ENCODE peak calls at places on chromosomes 5 and 9, in ten cellular contexts. I is HepG2, G is GM20000, A is endodermal cell, B is osteocyte, E is fibroblast of mammary gland, Z is RWPE1, Y is B cell, S is BE2C, F is HFFc6. Q is an unnamed sample.

GRCh38 chr5:113061851-113062631 is 85.4 kb downstream of the DCP2 start:
- DNase-seq in Z (no peak), Y (no peak), A (no peak), B (no peak), I (no peak), F (peak; percentile 65), G (no peak), E (peak; percentile 77), S (no peak), Q (no peak)

GRCh38 chr5:172858511-172858989 is 24.5 kb downstream of the ERGIC1 start:
- DNase-seq in I (peak; percentile 95), S (no peak), B (no peak), Y (no peak), Z (no peak), G (no peak), F (no peak), A (no peak), E (peak; percentile 81), Q (no peak)

GRCh38 chr5:148820778-148821395 is 5.5 kb upstream of the ADRB2 start:
- DNase-seq in Z (no peak), A (peak; percentile 72), F (peak; percentile 15), B (no peak), Y (no peak), E (peak; percentile 56), I (peak; percentile 13), G (no peak), S (peak; percentile 47), Q (peak; percentile 23)

GRCh38 chr9:135906291-135907005 is 898 bp downstream of the CAMSAP1 start:
- DNase-seq in Z (no peak), I (no peak), G (no peak), E (peak; percentile 58), B (no peak), S (no peak), F (peak; percentile 18), Y (no peak), A (peak; percentile 70), Q (no peak)

GRCh38 chr5:112270299-112271293 is 148.5 kb downstream of the EPB41L4A start:
- DNase-seq in Y (no peak), S (no peak), I (no peak), A (no peak), Z (no peak), G (no peak), E (peak; percentile 3), B (no peak), F (no peak), Q (no peak)

GRCh38 chr5:78779771-78780616 is 131.4 kb upstream of the LHFPL2 start:
- DNase-seq in E (peak; percentile 96), B (no peak), Z (peak; percentile 69), A (no peak), G (no peak), Y (no peak), S (no peak), F (peak; percentile 64), I (no peak), Q (no peak)

GRCh38 chr5:84384604-84385575 is at the start of gene EDIL3:
- DNase-seq in S (peak; percentile 75), A (peak; percentile 90), E (peak; percentile 28), F (no peak), Y (no peak), I (no peak), G (no peak), Z (peak; percentile 30), B (peak; percentile 90), Q (peak; percentile 82)

GRCh38 chr9:109064963-109065701 is 51.8 kb upstream of the CTNNAL1 start:
- DNase-seq in I (no peak), B (no peak), A (no peak), G (no peak), Y (no peak), E (no peak), Z (peak; percentile 79), S (no peak), F (peak; percentile 74), Q (no peak)

GRCh38 chr5:106121972-106122605 is 1548.6 kb downstream of the EFNA5 start:
- DNase-seq in G (peak; percentile 53), Y (no peak), A (peak; percentile 87), Z (peak; percentile 68), B (no peak), F (no peak), I (no peak), S (peak; percentile 54), E (peak; percentile 20), Q (peak; percentile 54)

GRCh38 chr5:133846478-133847226 is 121.8 kb downstream of the C5orf15 start:
- DNase-seq in Z (no peak), A (no peak), E (no peak), G (peak; percentile 43), S (no peak), I (no peak), Y (no peak), B (no peak), F (no peak), Q (no peak)

GRCh38 chr5:119074419-119074818 is 3.5 kb downstream of the DMXL1 start:
- DNase-seq in I (no peak), G (peak; percentile 25), E (no peak), Y (no peak), S (no peak), A (no peak), B (no peak), Z (no peak), F (no peak), Q (no peak)

DNA sequence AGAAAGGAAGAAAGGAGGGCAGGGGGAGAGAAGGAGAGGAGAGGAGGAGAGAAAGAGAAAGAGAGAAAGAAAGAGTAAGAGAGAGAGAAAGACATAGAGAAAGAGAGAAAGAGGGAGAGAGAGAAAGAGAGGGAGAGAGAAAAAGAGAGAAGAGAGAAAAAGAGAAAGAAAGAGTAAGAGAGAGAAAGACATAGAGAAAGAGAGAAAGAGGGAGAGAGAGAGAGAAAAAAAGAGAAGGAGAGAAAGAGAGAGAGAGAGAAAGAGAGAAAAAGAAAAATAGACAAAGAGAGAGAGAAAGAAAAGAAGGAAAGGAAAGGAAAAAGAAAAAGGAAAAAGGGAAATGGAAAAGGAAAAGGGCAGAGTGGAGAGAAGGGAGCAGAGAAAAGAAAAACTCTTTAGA is 411.7 kb downstream of the NFIB start:
- DNase-seq in F (no peak), I (no peak), A (no peak), S (no peak), B (no peak), G (no peak), E (no peak), Z (no peak), Y (no peak), Q (no peak)
- TF ChIP-seq CTCF in F (no peak), I (no peak), A (no peak), S (no peak), B (no peak), G (no peak), E (no peak), Z (no peak), Y (peak; percentile 38), Q (no peak)

GRCh38 chr5:137072376-137073174 is 426.6 kb downstream of the SPOCK1 start:
- DNase-seq in G (no peak), B (no peak), E (peak; percentile 62), I (no peak), A (no peak), Z (no peak), F (no peak), S (no peak), Y (no peak), Q (no peak)

GRCh38 chr5:137073192-137073591 is 425.9 kb downstream of the SPOCK1 start:
- DNase-seq in G (no peak), S (no peak), Y (no peak), A (no peak), B (no peak), Z (peak; percentile 34), E (peak; percentile 84), F (peak; percentile 54), I (no peak), Q (no peak)

GRCh38 chr5:137078171-137078665 is 420.9 kb downstream of the SPOCK1 start:
- DNase-seq in S (no peak), F (no peak), Z (peak; percentile 93), E (peak; percentile 17), I (no peak), G (no peak), B (no peak), Y (no peak), A (peak; percentile 71), Q (peak; percentile 28)

GRCh38 chr5:137071941-137072340 is 427.2 kb downstream of the SPOCK1 start:
- DNase-seq in I (no peak), F (no peak), E (peak; percentile 57), S (no peak), B (no peak), Z (no peak), A (no peak), Y (no peak), G (no peak), Q (no peak)

GRCh38 chr5:137075163-137075970 is 423.8 kb downstream of the SPOCK1 start:
- DNase-seq in E (peak; percentile 35), A (peak; percentile 97), F (peak; percentile 36), S (peak; percentile 74), Y (no peak), I (peak; percentile 69), B (no peak), Z (peak; percentile 93), G (peak; percentile 42), Q (peak; percentile 82)
- TF ChIP-seq CTCF in E (peak; percentile 53), A (peak; percentile 97), F (peak; percentile 81), S (peak; percentile 80), Y (no peak), I (peak; percentile 81), B (peak; percentile 54), Z (peak; percentile 83), G (peak; percentile 56), Q (peak; percentile 72)

GRCh38 chr5:9545959-9546851 is at the start of gene SEMA5A:
- DNase-seq in B (peak; percentile 93), I (no peak), A (peak; percentile 93), F (peak; percentile 61), E (peak; percentile 42), G (peak; percentile 60), Y (no peak), S (peak; percentile 30), Z (peak; percentile 49), Q (peak; percentile 85)
- TF ChIP-seq CTCF in B (peak; percentile 12), I (no peak), A (peak; percentile 12), F (peak; percentile 24), E (no peak), G (no peak), Y (no peak), S (no peak), Z (no peak), Q (no peak)

DNA sequence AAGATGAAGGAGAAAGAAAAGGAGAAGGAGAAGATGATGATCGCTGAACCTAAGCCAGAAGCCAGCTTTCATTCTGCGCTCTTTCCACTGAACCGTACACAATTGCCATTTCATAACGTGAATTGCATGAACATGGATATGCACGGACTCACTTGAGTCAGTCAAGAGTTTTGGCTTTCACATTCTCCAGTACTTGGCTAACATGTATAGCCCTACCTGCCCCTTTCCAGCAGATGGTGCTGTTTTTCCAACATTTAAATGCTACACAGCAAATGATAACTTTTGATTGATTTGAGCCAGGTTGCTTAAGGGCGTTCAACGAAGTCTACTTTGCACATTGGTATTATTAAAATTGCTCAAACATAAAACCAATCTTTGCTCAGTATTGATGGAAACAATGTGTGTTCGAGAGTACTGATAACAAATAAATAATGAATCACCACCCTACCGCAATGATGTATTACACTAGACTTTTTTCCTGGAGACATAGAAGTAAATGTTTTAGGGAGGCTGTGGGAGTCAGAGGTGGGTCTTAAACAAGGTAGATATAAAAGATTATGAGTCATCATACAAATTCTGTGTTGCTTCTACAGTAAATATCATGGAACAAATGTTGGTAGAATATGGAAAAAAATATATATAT is 196.4 kb downstream of the TRPM3 start:
- DNase-seq in S (peak; percentile 47), I (peak; percentile 56), B (no peak), Y (no peak), A (peak; percentile 58), F (peak; percentile 82), Z (peak; percentile 74), G (peak; percentile 22), E (peak; percentile 93), Q (peak; percentile 26)
- TF ChIP-seq CTCF in S (peak; percentile 92), I (peak; percentile 86), B (peak; percentile 90), Y (peak; percentile 51), A (peak; percentile 92), F (peak; percentile 93), Z (peak; percentile 78), G (peak; percentile 58), E (peak; percentile 95), Q (peak; percentile 75)

Q was measured in nephron progenitor cell.